ENCODE peak calls at places on chromosomes 5 and 9, in four cellular contexts. T is H1, J is astrocyte, Y is OCI-LY7. F is an unnamed sample. For H4K20me1, the result is how much of the 10 kb centered on the place peaks cover.

GRCh38 chr5:82106806-82107205 is 135.0 kb downstream of the ATG10 start:
- DNase-seq in T (no peak), J (no peak), Y (no peak), F (no peak)

GRCh38 chr5:173618927-173619519 is 2.6 kb upstream of the BOD1 start:
- DNase-seq in T (no peak), J (peak), Y (peak), F (no peak)

GRCh38 chr9:12819436-12820185 is 44.8 kb downstream of the LURAP1L start:
- DNase-seq in T (peak), J (peak), Y (peak), F (no peak)

GRCh38 chr9:130707225-130707976 is 13.8 kb downstream of the EXOSC2 start:
- DNase-seq in T (no peak), J (peak), Y (peak), F (peak)

GRCh38 chr5:112628219-112628618 is 109.5 kb upstream of the APC start:
- DNase-seq in T (no peak), J (no peak), Y (no peak), F (no peak)

GRCh38 chr5:179974946-179975712 is 67.4 kb upstream of the TBC1D9B start:
- DNase-seq in T (peak), J (no peak), Y (peak), F (peak)

GRCh38 chr5:179865471-179866240 is 7.0 kb upstream of the MRNIP start:
- DNase-seq in T (no peak), J (no peak), Y (no peak), F (no peak)

GRCh38 chr9:74770508-74771261 is 117.0 kb downstream of the TRPM6 start:
- DNase-seq in T (peak), J (no peak), Y (peak), F (peak)

GRCh38 chr5:139394123-139394653 is 716 bp downstream of the PROB1 start:
- DNase-seq in T (no peak), J (no peak), Y (peak), F (no peak)

GRCh38 chr9:110745656-110746055 is 77.1 kb downstream of the MUSK start:
- DNase-seq in T (no peak), J (peak), Y (no peak), F (no peak)

GRCh38 chr5:138448070-138448469 is 9.2 kb downstream of the REEP2 start:
- DNase-seq in T (no peak), J (no peak), Y (no peak), F (no peak)

GRCh38 chr9:18493361-18494015 is 19.5 kb downstream of the ADAMTSL1 start:
- DNase-seq in T (no peak), J (peak), Y (no peak), F (no peak)

DNA sequence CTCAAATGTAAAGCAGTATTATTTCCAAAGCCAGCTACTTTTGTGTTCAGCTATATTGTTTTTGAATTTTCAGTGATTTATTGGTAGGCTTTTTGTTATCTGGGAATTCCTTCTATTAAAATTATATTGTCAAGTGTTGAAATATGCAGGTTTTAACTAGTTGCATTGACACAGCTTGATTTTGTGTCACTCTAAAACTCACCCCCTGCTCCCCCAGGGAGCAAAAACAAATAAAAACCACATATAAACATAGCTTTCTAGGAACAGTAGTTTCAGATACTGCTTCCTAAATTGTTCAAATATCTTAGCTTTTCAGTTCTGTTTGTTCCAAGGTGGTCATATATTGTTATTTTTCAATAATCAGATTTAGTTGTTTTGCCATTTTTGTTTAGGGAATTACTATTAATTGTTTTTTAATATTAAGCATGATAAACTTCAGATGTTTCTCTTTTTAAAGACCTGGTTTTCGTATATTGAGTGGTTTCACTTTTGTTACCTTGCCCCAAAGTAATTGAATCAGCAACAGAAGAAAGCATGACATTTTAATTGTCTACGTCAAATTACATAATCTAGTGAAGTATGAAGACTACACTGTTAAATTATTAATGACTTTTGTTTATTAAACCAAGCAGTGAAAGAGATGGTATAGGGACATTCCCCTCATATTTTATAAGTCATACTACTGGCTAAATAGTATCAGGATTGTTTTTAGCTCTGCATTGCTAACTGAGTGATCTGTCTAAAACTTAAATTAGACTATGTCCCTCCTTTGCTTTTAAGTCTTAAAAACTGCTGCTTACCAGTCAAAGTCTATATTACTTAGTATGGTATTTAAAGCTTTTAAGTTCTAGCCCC is 43.4 kb downstream of the ERBIN start:
- DNase-seq in T (no peak), J (no peak), Y (no peak), F (no peak)
- H4K20me1 ChIP-seq in T (under half), J (half or more), Y (under half), F (under half)

DNA sequence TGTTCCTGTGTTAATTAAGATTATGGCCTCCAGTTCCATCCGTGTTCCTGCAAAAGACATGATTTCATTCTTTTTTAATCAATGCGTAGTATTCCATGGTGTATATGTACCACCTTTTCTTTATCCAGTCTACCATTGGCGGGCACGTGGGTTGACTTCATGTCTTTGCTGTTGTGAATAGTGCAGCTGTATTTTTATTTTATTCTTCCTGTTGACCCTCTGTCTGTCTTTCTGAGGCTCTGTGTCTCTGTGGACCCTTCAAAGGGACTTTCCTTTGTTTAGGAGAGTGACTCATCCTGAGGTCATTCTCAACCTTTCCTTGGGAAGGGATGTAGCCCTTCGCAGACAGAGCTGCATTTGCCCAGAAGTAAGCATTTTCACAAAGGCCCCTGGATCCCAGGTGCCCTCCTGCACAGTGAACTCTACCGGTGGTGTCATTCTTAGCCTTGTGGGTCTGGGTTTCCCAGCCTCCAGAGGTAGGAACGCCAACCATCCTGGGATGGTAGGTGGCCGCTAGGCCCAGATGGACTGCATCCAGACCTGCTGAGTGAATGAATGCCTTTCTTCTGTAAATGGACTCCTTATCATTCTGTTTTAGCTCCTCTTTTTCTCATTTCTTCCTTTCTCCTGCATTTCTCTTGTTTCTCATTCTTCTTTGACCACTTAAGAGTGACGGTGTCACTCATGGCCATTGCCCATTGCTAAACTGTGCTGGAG is 22.4 kb downstream of the TRIO start:
- DNase-seq in T (no peak), J (peak), Y (no peak), F (no peak)
- H3K4me3 ChIP-seq in T (no peak), J (peak), Y (no peak), F (no peak)

GRCh38 chr9:134690946-134691694 is 49.5 kb downstream of the COL5A1 start:
- DNase-seq in T (no peak), J (no peak), Y (no peak), F (no peak)

GRCh38 chr9:134688661-134689319 is 47.2 kb downstream of the COL5A1 start:
- DNase-seq in T (no peak), J (no peak), Y (no peak), F (no peak)

GRCh38 chr9:134689320-134690181 is 47.9 kb downstream of the COL5A1 start:
- DNase-seq in T (peak), J (no peak), Y (peak), F (no peak)

GRCh38 chr9:134691695-134692572 is 50.3 kb downstream of the COL5A1 start:
- DNase-seq in T (no peak), J (no peak), Y (no peak), F (no peak)

DNA sequence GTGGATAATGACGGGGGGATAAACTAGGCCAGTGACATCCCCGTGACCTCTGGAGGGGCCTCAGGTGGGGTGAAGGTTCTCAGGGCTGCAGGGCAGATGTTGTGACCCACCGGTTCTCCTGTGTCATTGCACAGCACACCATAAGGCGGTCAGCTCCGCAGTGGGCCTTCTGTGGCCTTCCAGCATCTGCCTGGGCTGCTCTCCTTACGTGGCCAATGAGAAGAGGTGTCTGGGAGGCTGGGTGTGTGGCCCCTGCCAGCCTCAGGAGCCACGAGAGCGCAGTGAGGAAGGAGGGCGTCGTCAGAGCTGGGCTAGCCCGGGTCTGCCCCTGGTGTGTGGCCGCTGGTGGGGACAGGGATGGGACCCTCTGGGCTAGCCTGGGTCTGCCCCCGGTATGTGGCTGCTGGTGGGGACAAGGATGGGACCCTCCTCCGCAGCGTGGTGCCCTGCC is 48.7 kb downstream of the COL5A1 start:
- DNase-seq in T (no peak), J (no peak), Y (no peak), F (no peak)
- H4K20me1 ChIP-seq in T (under half), J (half or more), Y (under half), F (under half)

GRCh38 chr9:137666950-137667670 is 48.3 kb downstream of the EHMT1 start:
- DNase-seq in T (peak), J (no peak), Y (peak), F (no peak)
- H3K4me3 ChIP-seq in T (peak), J (no peak), Y (peak), F (no peak)

DNA sequence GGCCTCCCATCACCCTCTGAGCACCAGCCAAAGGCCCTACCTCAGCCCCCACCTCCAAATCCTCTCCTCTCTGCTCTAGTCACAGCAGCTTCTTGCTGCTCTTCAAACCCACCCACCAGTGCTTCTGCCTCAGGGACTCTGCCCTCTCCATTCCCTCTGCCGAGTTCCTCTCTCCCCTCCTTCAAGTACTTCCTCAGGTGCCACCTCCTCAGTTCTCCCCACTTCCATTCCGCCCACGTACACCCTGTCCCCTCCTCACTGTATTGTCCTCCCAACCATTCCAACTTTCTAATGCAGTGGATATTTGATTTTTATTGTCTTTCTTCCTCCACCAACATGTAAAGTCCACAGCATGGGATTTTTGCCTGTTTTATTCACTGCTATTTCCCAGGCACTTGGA is 43.2 kb downstream of the C5orf15 start:
- DNase-seq in T (no peak), J (no peak), Y (no peak), F (no peak)
- H4K20me1 ChIP-seq in T (under half), J (under half), Y (under half), F (under half)

GRCh38 chr9:91716815-91717214 is 233.2 kb downstream of the ROR2 start:
- DNase-seq in T (no peak), J (no peak), Y (no peak), F (no peak)

GRCh38 chr9:91720746-91721705 is 229.0 kb downstream of the ROR2 start:
- DNase-seq in T (no peak), J (no peak), Y (peak), F (no peak)

GRCh38 chr9:91718071-91718470 is 232.0 kb downstream of the ROR2 start:
- DNase-seq in T (no peak), J (no peak), Y (no peak), F (no peak)

GRCh38 chr9:91723420-91724067 is 226.5 kb downstream of the ROR2 start:
- DNase-seq in T (no peak), J (no peak), Y (no peak), F (no peak)

GRCh38 chr9:91720313-91720712 is 229.7 kb downstream of the ROR2 start:
- DNase-seq in T (no peak), J (no peak), Y (no peak), F (no peak)
- H3K4me3 ChIP-seq in T (no peak), J (no peak), Y (peak), F (no peak)

DNA sequence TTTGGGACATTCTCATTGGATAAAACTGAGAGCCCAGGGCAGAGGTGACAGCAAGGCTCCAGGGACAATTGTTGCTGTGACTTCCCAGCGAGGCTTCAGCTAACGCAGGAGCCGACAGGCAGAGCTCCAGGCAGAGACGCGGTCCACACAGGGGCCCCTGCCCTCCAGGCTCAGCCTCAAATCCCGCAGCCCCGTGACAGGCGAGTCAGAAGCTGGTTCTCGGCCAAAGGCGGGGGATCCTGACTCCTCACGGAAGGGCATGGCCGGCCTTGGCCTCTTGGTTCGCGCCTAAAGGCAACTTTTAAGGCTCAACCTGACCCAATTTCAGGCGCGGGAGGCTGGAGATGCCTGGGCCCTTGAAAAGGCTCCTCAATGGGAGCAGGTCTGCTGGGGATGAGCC is 21.3 kb downstream of the SLC12A7 start:
- DNase-seq in T (no peak), J (no peak), Y (no peak), F (no peak)
- H4K20me1 ChIP-seq in T (under half), J (under half), Y (under half), F (under half)